ENCODE peak calls at places on chromosome 21, in six cellular contexts. J is HAP-1; N is CD8-positive, alpha-beta memory T cell; X is myocyte; P is T-cell; T is GM12865. G is an unnamed sample.

GRCh38 chr21:43913928-43914327 is 48.9 kb downstream of the AGPAT3 start:
- DNase-seq in J (no peak), N (no peak), X (peak; percentile 38), P (no peak), T (no peak), G (peak; percentile 45)

GRCh38 chr21:16241500-16241963 is 511.8 kb downstream of the USP25 start:
- DNase-seq in J (peak; percentile 46), N (no peak), X (no peak), P (no peak), T (no peak), G (peak; percentile 72)

GRCh38 chr21:42012763-42013329 is 2.7 kb upstream of the ZBTB21 start:
- DNase-seq in J (no peak), N (no peak), X (no peak), P (no peak), T (no peak), G (no peak)

GRCh38 chr21:33948096-33948950 is 32.7 kb upstream of the ATP5PO start:
- DNase-seq in J (peak; percentile 75), N (peak; percentile 94), X (peak; percentile 87), P (peak; percentile 79), T (peak; percentile 96), G (peak; percentile 96)

GRCh38 chr21:38478782-38479181 is 19.5 kb downstream of the ERG start:
- DNase-seq in J (no peak), N (no peak), X (no peak), P (no peak), T (no peak), G (peak; percentile 64)

GRCh38 chr21:33655591-33656221 is 13.4 kb downstream of the ITSN1 start:
- DNase-seq in J (no peak), N (no peak), X (peak; percentile 52), P (no peak), T (no peak), G (no peak)

GRCh38 chr21:31654340-31654739 is 5.2 kb upstream of the SOD1 start:
- DNase-seq in J (no peak), N (no peak), X (no peak), P (no peak), T (no peak), G (no peak)

GRCh38 chr21:25953659-25954058 is 216.9 kb downstream of the APP start:
- DNase-seq in J (no peak), N (no peak), X (no peak), P (no peak), T (no peak), G (no peak)

GRCh38 chr21:26965567-26966359 is 1.1 kb downstream of the ADAMTS5 start:
- DNase-seq in J (no peak), N (no peak), X (peak; percentile 81), P (no peak), T (no peak), G (no peak)

GRCh38 chr21:38243732-38244406 is 12.9 kb upstream of the KCNJ15 start:
- DNase-seq in J (no peak), N (no peak), X (no peak), P (no peak), T (peak; percentile 65), G (no peak)

GRCh38 chr21:42597487-42598158 is 55.8 kb upstream of the PDE9A start:
- DNase-seq in J (no peak), N (no peak), X (no peak), P (no peak), T (peak; percentile 70), G (no peak)

GRCh38 chr21:28333455-28334108 is 659.1 kb downstream of the LTN1 start:
- DNase-seq in J (no peak), N (no peak), X (no peak), P (no peak), T (no peak), G (no peak)

GRCh38 chr21:39001341-39001740 is 181.9 kb downstream of the PSMG1 start:
- DNase-seq in J (no peak), N (no peak), X (no peak), P (no peak), T (no peak), G (no peak)

GRCh38 chr21:38170283-38170682 is 86.5 kb upstream of the KCNJ15 start:
- DNase-seq in J (no peak), N (no peak), X (peak; percentile 93), P (no peak), T (peak; percentile 29), G (peak; percentile 18)

GRCh38 chr21:46000731-46001641 is 19.4 kb downstream of the COL6A1 start:
- DNase-seq in J (no peak), N (no peak), X (no peak), P (no peak), T (no peak), G (no peak)

GRCh38 chr21:44785620-44786344 is 15.8 kb downstream of the UBE2G2 start:
- DNase-seq in J (no peak), N (no peak), X (no peak), P (no peak), T (no peak), G (no peak)

GRCh38 chr21:45073301-45074047 is 906 bp upstream of the ADARB1 start:
- DNase-seq in J (no peak), N (no peak), X (no peak), P (no peak), T (peak; percentile 7), G (no peak)

GRCh38 chr21:17925000-17925610 is 105.9 kb upstream of the C21orf91 start:
- DNase-seq in J (peak; percentile 76), N (peak; percentile 44), X (peak; percentile 68), P (peak; percentile 14), T (peak; percentile 79), G (peak; percentile 63)

GRCh38 chr21:35020446-35020845 is 28.7 kb downstream of the RUNX1 start:
- DNase-seq in J (no peak), N (no peak), X (no peak), P (no peak), T (no peak), G (no peak)

GRCh38 chr21:42618713-42619112 is 34.7 kb upstream of the PDE9A start:
- DNase-seq in J (no peak), N (no peak), X (no peak), P (no peak), T (no peak), G (no peak)

GRCh38 chr21:7957713-7958064 is 2563.7 kb upstream of the TPTE start:
- DNase-seq in J (no peak), N (no peak), X (no peak), P (no peak), T (no peak), G (no peak)

GRCh38 chr21:43930074-43930847 is 65.2 kb downstream of the AGPAT3 start:
- DNase-seq in J (no peak), N (no peak), X (peak; percentile 58), P (no peak), T (no peak), G (no peak)

GRCh38 chr21:38420140-38420539 is 78.1 kb downstream of the ERG start:
- DNase-seq in J (no peak), N (no peak), X (no peak), P (no peak), T (no peak), G (no peak)

GRCh38 chr21:46144464-46145070 is 10.8 kb downstream of the FTCD start:
- DNase-seq in J (no peak), N (no peak), X (no peak), P (no peak), T (no peak), G (no peak)

GRCh38 chr21:45335761-45336534 is 48.3 kb upstream of the POFUT2 start:
- DNase-seq in J (no peak), N (no peak), X (no peak), P (no peak), T (no peak), G (no peak)

GRCh38 chr21:46081862-46082637 is 15.9 kb upstream of the COL6A2 start:
- DNase-seq in J (no peak), N (no peak), X (no peak), P (no peak), T (no peak), G (no peak)

GRCh38 chr21:16539041-16539440 is 809.3 kb downstream of the USP25 start:
- DNase-seq in J (no peak), N (no peak), X (peak; percentile 8), P (no peak), T (no peak), G (no peak)

GRCh38 chr21:17359781-17360180 is 153.1 kb upstream of the CXADR start:
- DNase-seq in J (no peak), N (no peak), X (no peak), P (no peak), T (no peak), G (peak; percentile 71)

GRCh38 chr21:45026066-45026745 is 48.2 kb upstream of the ADARB1 start:
- DNase-seq in J (no peak), N (no peak), X (no peak), P (no peak), T (no peak), G (no peak)

GRCh38 chr21:44749759-44750674 is 38.6 kb upstream of the TSPEAR start:
- DNase-seq in J (no peak), N (no peak), X (no peak), P (no peak), T (no peak), G (no peak)